ENCODE peak calls at places on chromosome 13, in five cellular contexts. V, E, X, S and Q are unnamed samples.

GRCh38 chr13:49098771-49099512 is 121.2 kb upstream of the MLNR start:
- DNase-seq in E (no peak), S (no peak), X (no peak), V (no peak), Q (no peak)

GRCh38 chr13:106349080-106349841 is 186.2 kb downstream of the EFNB2 start:
- DNase-seq in X (no peak), E (no peak), V (no peak), S (peak), Q (no peak)

GRCh38 chr13:83716121-83716520 is 166.2 kb downstream of the SLITRK1 start:
- DNase-seq in V (no peak), S (no peak), E (no peak), X (no peak), Q (no peak)

GRCh38 chr13:43546821-43547220 is 240.0 kb downstream of the ENOX1 start:
- DNase-seq in S (no peak), X (no peak), V (no peak), E (no peak), Q (no peak)

GRCh38 chr13:75312884-75313520 is 169.0 kb downstream of the TBC1D4 start:
- DNase-seq in X (no peak), S (no peak), E (no peak), V (no peak), Q (no peak)

GRCh38 chr13:40031031-40031430 is 375.6 kb downstream of the COG6 start:
- DNase-seq in V (no peak), X (no peak), S (no peak), E (no peak), Q (no peak)

GRCh38 chr13:91668844-91669495 is 270.5 kb downstream of the GPC5 start:
- DNase-seq in V (no peak), S (no peak), X (no peak), E (no peak), Q (no peak)

GRCh38 chr13:50355797-50356196 is 340.6 kb downstream of the KCNRG start:
- DNase-seq in X (no peak), V (no peak), E (no peak), S (no peak), Q (no peak)

GRCh38 chr13:45658586-45659235 is 43.2 kb upstream of the ERICH6B start:
- DNase-seq in V (no peak), X (no peak), E (no peak), S (no peak), Q (no peak)

GRCh38 chr13:40653558-40654318 is 12.7 kb downstream of the FOXO1 start:
- DNase-seq in S (no peak), V (no peak), X (no peak), E (no peak), Q (no peak)

GRCh38 chr13:102718746-102719145 is 23.9 kb upstream of the METTL21C start:
- DNase-seq in V (no peak), X (no peak), E (no peak), S (no peak), Q (no peak)